ENCODE peak calls at places on chromosomes 1 and 21, in four cellular contexts. J is K562, Y is GM12878, H is HepG2. M is an unnamed sample.

GRCh38 chr1:200351826-200352549 is 57.8 kb downstream of the ZNF281 start:
- DNase-seq in J (no peak), Y (no peak), H (no peak), M (no peak)

GRCh38 chr1:232303221-232303620 is 326.7 kb downstream of the SIPA1L2 start:
- DNase-seq in J (no peak), Y (no peak), H (no peak), M (no peak)

GRCh38 chr1:159177273-159177907 is 6.0 kb downstream of the CADM3 start:
- DNase-seq in J (peak; percentile 62), Y (no peak), H (peak; percentile 55), M (peak; percentile 73)

GRCh38 chr1:27877115-27877416 is 4.7 kb downstream of the THEMIS2 start:
- DNase-seq in J (no peak), Y (no peak), H (no peak), M (no peak)

GRCh38 chr1:228303596-228303995 is 95.8 kb downstream of the OBSCN start:
- DNase-seq in J (no peak), Y (no peak), H (no peak), M (no peak)

GRCh38 chr21:45469273-45470086 is 64.5 kb downstream of the COL18A1 start:
- DNase-seq in J (no peak), Y (no peak), H (peak; percentile 99), M (no peak)

GRCh38 chr1:115811140-115811828 is 29.6 kb downstream of the NHLH2 start:
- DNase-seq in J (no peak), Y (no peak), H (no peak), M (no peak)

GRCh38 chr1:30195424-30196134 is 527.8 kb downstream of the MATN1 start:
- DNase-seq in J (no peak), Y (no peak), H (no peak), M (no peak)

GRCh38 chr1:179298952-179299351 is 5.4 kb downstream of the SOAT1 start:
- DNase-seq in J (no peak), Y (peak; percentile 40), H (no peak), M (no peak)

GRCh38 chr1:248521856-248522255 is 14.0 kb downstream of the OR2G6 start:
- DNase-seq in J (no peak), Y (no peak), H (no peak), M (no peak)

GRCh38 chr1:236654511-236654910 is 31.8 kb upstream of the ACTN2 start:
- DNase-seq in J (no peak), Y (no peak), H (no peak), M (no peak)

GRCh38 chr1:206998811-206999210 is 28.6 kb upstream of the FCAMR start:
- DNase-seq in J (no peak), Y (no peak), H (no peak), M (no peak)

GRCh38 chr21:39483917-39484316 is 32.1 kb downstream of the SH3BGR start:
- DNase-seq in J (no peak), Y (no peak), H (no peak), M (no peak)

GRCh38 chr21:37319551-37319950 is 47.0 kb upstream of the DYRK1A start:
- DNase-seq in J (no peak), Y (no peak), H (no peak), M (no peak)

GRCh38 chr1:221708987-221709386 is 32.9 kb downstream of the DUSP10 start:
- DNase-seq in J (no peak), Y (no peak), H (peak; percentile 85), M (no peak)

GRCh38 chr21:32514275-32515055 is 70.9 kb downstream of the TCP10L start:
- DNase-seq in J (no peak), Y (no peak), H (no peak), M (no peak)

GRCh38 chr1:228646717-228647522 is 88.4 kb upstream of the RHOU start:
- DNase-seq in J (no peak), Y (no peak), H (peak; percentile 48), M (peak; percentile 27)

GRCh38 chr1:58815069-58815679 is 31.3 kb upstream of the JUN start:
- DNase-seq in J (peak; percentile 83), Y (peak; percentile 23), H (peak; percentile 66), M (peak; percentile 63)

GRCh38 chr21:34889537-34890257 is 159.4 kb downstream of the RUNX1 start:
- DNase-seq in J (peak; percentile 90), Y (no peak), H (peak; percentile 50), M (peak; percentile 65)

GRCh38 chr1:193589597-193590040 is 403.2 kb upstream of the B3GALT2 start:
- DNase-seq in J (no peak), Y (no peak), H (no peak), M (no peak)

GRCh38 chr21:31343680-31344480 is at the start of gene TIAM1:
- DNase-seq in J (no peak), Y (no peak), H (no peak), M (peak; percentile 49)

GRCh38 chr1:83909687-83910086 is 89.2 kb downstream of the TTLL7 start:
- DNase-seq in J (no peak), Y (no peak), H (no peak), M (no peak)

GRCh38 chr1:86541859-86542258 is 5.0 kb upstream of the CLCA4 start:
- DNase-seq in J (no peak), Y (no peak), H (no peak), M (no peak)

GRCh38 chr1:38962560-38962959 is 20.9 kb upstream of the RHBDL2 start:
- DNase-seq in J (no peak), Y (no peak), H (peak; percentile 26), M (no peak)

GRCh38 chr1:56190975-56191768 is 388.2 kb downstream of the PLPP3 start:
- DNase-seq in J (no peak), Y (no peak), H (peak; percentile 39), M (no peak)

GRCh38 chr21:45494135-45494850 is 47.9 kb downstream of the SLC19A1 start:
- DNase-seq in J (no peak), Y (no peak), H (no peak), M (no peak)

GRCh38 chr1:201433609-201434008 is 12.1 kb upstream of the TNNI1 start:
- DNase-seq in J (no peak), Y (no peak), H (no peak), M (no peak)

GRCh38 chr1:147722114-147722513 is 38.3 kb downstream of the GJA5 start:
- DNase-seq in J (no peak), Y (no peak), H (no peak), M (peak; percentile 56)

GRCh38 chr21:44065428-44065827 is 41.8 kb upstream of the PWP2 start:
- DNase-seq in J (no peak), Y (no peak), H (no peak), M (no peak)

GRCh38 chr1:39919545-39919944 is 17.8 kb upstream of the MYCL start:
- DNase-seq in J (peak; percentile 87), Y (peak; percentile 35), H (peak; percentile 61), M (peak; percentile 61)

GRCh38 chr1:152347116-152347728 is 12.6 kb downstream of the FLG2 start:
- DNase-seq in J (peak; percentile 35), Y (peak; percentile 9), H (peak; percentile 50), M (peak; percentile 13)

GRCh38 chr1:180259431-180260338 is 29.6 kb downstream of the LHX4 start:
- DNase-seq in J (no peak), Y (no peak), H (no peak), M (no peak)

GRCh38 chr1:246454655-246455054 is 52.4 kb downstream of the SMYD3 start:
- DNase-seq in J (no peak), Y (no peak), H (no peak), M (no peak)

GRCh38 chr1:232635778-232636356 is 5.9 kb upstream of the SIPA1L2 start:
- DNase-seq in J (peak; percentile 45), Y (no peak), H (peak; percentile 23), M (no peak)

GRCh38 chr1:34657849-34658248 is 97.0 kb upstream of the GJB5 start:
- DNase-seq in J (no peak), Y (no peak), H (no peak), M (no peak)

GRCh38 chr1:54559111-54559548 is 11.1 kb downstream of the ACOT11 start:
- DNase-seq in J (no peak), Y (no peak), H (no peak), M (no peak)

GRCh38 chr1:109979489-109980091 is 5.0 kb upstream of the AHCYL1 start:
- DNase-seq in J (peak; percentile 78), Y (no peak), H (no peak), M (no peak)

GRCh38 chr1:225735252-225736149 is 42.1 kb upstream of the SRP9 start:
- DNase-seq in J (no peak), Y (no peak), H (peak; percentile 72), M (no peak)

GRCh38 chr1:225736651-225737097 is 41.0 kb upstream of the SRP9 start:
- DNase-seq in J (no peak), Y (no peak), H (no peak), M (no peak)

GRCh38 chr1:225737866-225738265 is 39.8 kb upstream of the SRP9 start:
- DNase-seq in J (no peak), Y (no peak), H (no peak), M (no peak)

GRCh38 chr1:225737179-225737578 is 40.4 kb upstream of the SRP9 start:
- DNase-seq in J (no peak), Y (no peak), H (no peak), M (no peak)

GRCh38 chr1:225733254-225733653 is 44.4 kb upstream of the SRP9 start:
- DNase-seq in J (no peak), Y (no peak), H (peak; percentile 31), M (no peak)
- TF ChIP-seq TCF7 in J (no peak), Y (no peak), H (no peak), M (no peak)

DNA sequence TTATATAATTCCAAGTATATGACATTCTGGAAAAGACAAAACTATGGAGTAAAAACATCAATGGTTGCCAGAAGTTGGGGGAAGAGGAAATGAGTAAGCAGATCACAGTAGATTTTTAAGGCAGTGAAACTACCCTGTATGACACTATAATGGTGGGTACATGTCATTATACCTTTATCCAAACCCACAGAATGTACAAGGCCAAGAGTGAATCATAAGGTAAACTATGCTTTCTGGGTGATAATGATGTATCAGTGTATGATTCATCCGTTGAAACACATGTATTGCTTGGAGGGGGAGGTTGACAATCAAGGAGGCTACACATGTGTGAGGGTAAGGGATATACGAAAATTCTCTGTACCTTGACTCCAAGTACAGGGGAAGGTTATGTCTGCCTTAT is 862.7 kb downstream of the PLA2G4A start:
- DNase-seq in J (no peak), Y (no peak), H (peak; percentile 8), M (no peak)
- TF ChIP-seq CREB1 in J (no peak), Y (no peak), H (no peak), M (no peak)

DNA sequence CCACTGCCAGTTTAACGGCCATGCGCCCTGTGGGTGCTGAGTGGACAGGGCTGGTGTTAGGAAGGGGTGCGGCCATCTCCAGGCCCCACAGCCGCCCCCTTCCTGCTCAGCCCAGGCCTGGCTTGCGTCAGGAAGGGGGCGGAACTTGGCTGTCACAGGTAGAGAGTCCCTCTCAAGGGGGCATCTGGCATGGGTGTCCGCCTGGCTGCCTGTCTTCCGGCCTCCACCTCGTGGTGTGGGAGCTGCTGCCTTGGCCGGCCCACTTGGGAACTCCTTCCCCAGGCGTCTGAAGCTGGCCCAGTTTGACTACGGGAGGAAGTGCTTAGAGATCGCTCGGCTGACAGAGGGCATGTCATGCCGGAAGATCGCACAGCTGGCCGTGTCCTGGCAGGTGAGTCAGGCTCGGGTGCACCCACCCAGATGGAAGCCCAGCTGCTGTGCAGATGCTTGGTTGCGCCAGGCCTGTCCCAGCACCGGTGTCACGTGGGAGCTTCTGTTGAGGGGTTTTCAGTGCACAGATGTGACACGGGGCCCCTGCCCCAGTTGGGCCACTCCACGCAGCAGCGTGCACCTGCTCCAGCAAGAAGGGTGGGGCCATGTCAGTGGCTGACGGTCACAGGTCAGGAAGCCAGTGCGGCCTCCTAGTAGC is 9.1 kb upstream of the ATAD3B start:
- DNase-seq in J (peak; percentile 30), Y (peak; percentile 36), H (peak; percentile 51), M (no peak)
- TF ChIP-seq MAX in J (no peak), Y (no peak), H (peak; percentile 65), M (no peak)

GRCh38 chr1:172663726-172664125 is 4.8 kb downstream of the FASLG start:
- DNase-seq in J (no peak), Y (no peak), H (no peak), M (no peak)
- TF ChIP-seq TCF7 in J (no peak), Y (no peak), H (no peak), M (no peak)

GRCh38 chr1:81559662-81560350 is 240.9 kb upstream of the ADGRL2 start:
- DNase-seq in J (no peak), Y (no peak), H (no peak), M (no peak)
- TF ChIP-seq CREB1 in J (no peak), Y (no peak), H (no peak), M (no peak)

M was measured in WTC11.